ENCODE peak calls at places on chromosomes 13 and 19, in ten cellular contexts. R, S, D, H, Y, A, P, F, K and L are unnamed samples.

GRCh38 chr13:28559636-28560259 is 64.8 kb upstream of the FLT1 start:
- DNase-seq in D (no peak), H (no peak), S (no peak), K (no peak), R (no peak), Y (no peak), F (no peak), A (no peak), P (no peak), L (no peak)

GRCh38 chr13:87671824-87672603 is 843 bp downstream of the SLITRK5 start:
- DNase-seq in P (no peak), Y (peak; percentile 7), D (no peak), H (no peak), S (peak; percentile 71), F (no peak), R (no peak), K (no peak), A (no peak), L (peak; percentile 54)

GRCh38 chr19:16078759-16079707 is 2.7 kb downstream of the TPM4 start:
- DNase-seq in P (peak; percentile 67), R (no peak), H (peak; percentile 98), D (peak; percentile 94), Y (peak; percentile 77), S (peak; percentile 73), K (peak; percentile 70), F (peak; percentile 87), A (peak; percentile 86), L (peak; percentile 32)

GRCh38 chr19:28020631-28021315 is 1192.2 kb downstream of the UQCRFS1 start:
- DNase-seq in F (no peak), D (no peak), K (no peak), A (no peak), H (no peak), P (no peak), R (no peak), S (no peak), Y (no peak), L (no peak)

GRCh38 chr13:30847697-30848307 is 58.3 kb upstream of the MEDAG start:
- DNase-seq in R (no peak), K (no peak), D (peak; percentile 69), H (peak; percentile 99), F (no peak), P (no peak), S (no peak), Y (no peak), A (peak; percentile 88), L (no peak)

GRCh38 chr19:23203841-23204344 is 46.3 kb downstream of the ZNF724 start:
- DNase-seq in P (no peak), D (no peak), F (no peak), H (no peak), S (no peak), K (no peak), A (no peak), R (peak; percentile 69), Y (no peak), L (no peak)

GRCh38 chr19:35689836-35690235 is 14.5 kb upstream of the ZBTB32 start:
- DNase-seq in R (no peak), Y (no peak), D (no peak), K (no peak), H (no peak), F (no peak), A (no peak), P (no peak), S (no peak), L (no peak)

GRCh38 chr13:104466016-104466415 is 1399.8 kb upstream of the SLC10A2 start:
- DNase-seq in P (no peak), R (no peak), H (no peak), A (no peak), D (no peak), F (no peak), Y (no peak), K (no peak), S (no peak), L (no peak)

GRCh38 chr13:97945792-97946419 is 7.6 kb upstream of the IPO5 start:
- DNase-seq in P (no peak), D (no peak), S (no peak), Y (no peak), K (no peak), A (peak; percentile 2), F (no peak), R (no peak), H (peak; percentile 20), L (no peak)

GRCh38 chr19:23101241-23101640 is 15.6 kb upstream of the ZNF730 start:
- DNase-seq in D (no peak), F (no peak), K (no peak), R (no peak), H (no peak), A (no peak), S (no peak), Y (no peak), P (no peak), L (no peak)

GRCh38 chr19:36058481-36059179 is 3.9 kb downstream of the WDR62 start:
- DNase-seq in D (no peak), A (no peak), P (no peak), H (no peak), R (no peak), K (no peak), S (no peak), F (no peak), Y (no peak), L (no peak)

DNA sequence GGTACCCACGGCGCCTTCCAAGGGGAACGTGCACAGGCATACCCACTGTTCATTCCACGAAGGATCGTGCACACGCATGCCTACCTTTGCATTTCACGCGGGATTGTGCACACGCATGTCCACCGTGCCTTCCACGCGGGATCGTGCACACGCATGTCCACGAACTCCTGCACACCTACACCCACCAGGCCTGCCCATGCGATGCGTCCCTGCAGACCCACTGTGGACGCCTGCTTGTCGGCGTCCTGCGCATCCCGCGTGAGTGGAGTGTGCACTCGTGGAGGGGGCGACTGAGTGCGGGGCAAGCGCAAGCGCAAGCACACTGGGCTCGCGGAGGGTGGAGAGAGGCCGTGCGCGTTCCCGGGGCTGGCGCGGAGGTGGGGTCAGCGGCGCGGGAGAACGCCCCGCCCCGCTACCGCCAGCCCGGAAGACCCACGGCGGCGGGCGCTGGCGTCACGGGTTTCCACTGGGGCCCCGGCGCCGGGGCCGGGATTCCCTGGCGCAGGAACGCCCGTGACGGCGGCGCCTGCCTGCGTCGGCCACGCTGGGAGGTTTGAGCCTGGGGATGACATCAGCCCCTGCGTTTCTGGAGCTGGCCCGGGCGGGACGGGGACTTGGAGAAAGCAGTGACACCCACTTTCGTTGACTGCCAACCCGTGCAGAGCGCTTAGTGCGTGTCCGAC is 18.7 kb downstream of the GADD45B start:
- DNase-seq in H (peak; percentile 79), P (no peak), A (peak; percentile 48), F (peak; percentile 92), R (peak; percentile 89), K (peak; percentile 80), Y (peak; percentile 82), D (peak; percentile 74), S (peak; percentile 88), L (peak; percentile 84)
- TF ChIP-seq POLR2A in H (peak; percentile 69), P (no peak), A (no peak), F (no peak), R (peak; percentile 24), K (no peak), Y (peak; percentile 59), D (peak; percentile 37), S (no peak), L (peak; percentile 65)

GRCh38 chr19:2478756-2479555 is 3.0 kb downstream of the GADD45B start:
- DNase-seq in K (peak; percentile 88), F (peak; percentile 95), H (peak; percentile 76), R (peak; percentile 91), Y (peak; percentile 82), P (no peak), A (peak; percentile 82), D (peak; percentile 79), S (peak; percentile 95), L (peak; percentile 89)
- TF ChIP-seq POLR2A in K (no peak), F (no peak), H (peak; percentile 90), R (peak; percentile 23), Y (peak; percentile 27), P (no peak), A (no peak), D (no peak), S (no peak), L (no peak)

GRCh38 chr19:49337267-49338022 is 2.2 kb downstream of the CD37 start:
- DNase-seq in P (no peak), S (no peak), Y (no peak), K (no peak), R (no peak), F (no peak), A (no peak), H (no peak), D (no peak), L (no peak)

GRCh38 chr19:49340069-49340864 is 5.1 kb downstream of the CD37 start:
- DNase-seq in H (no peak), R (peak; percentile 85), P (no peak), F (peak; percentile 86), Y (peak; percentile 75), S (peak; percentile 95), K (peak; percentile 84), D (peak; percentile 70), A (peak; percentile 82), L (peak; percentile 57)

GRCh38 chr19:49338023-49338677 is 2.9 kb downstream of the CD37 start:
- DNase-seq in D (no peak), F (peak; percentile 79), S (peak; percentile 78), K (no peak), Y (no peak), H (no peak), A (no peak), P (no peak), R (no peak), L (no peak)

GRCh38 chr19:49339364-49340068 is 4.3 kb downstream of the CD37 start:
- DNase-seq in D (peak; percentile 88), Y (peak; percentile 84), H (peak; percentile 50), P (no peak), R (peak; percentile 90), S (peak; percentile 86), K (peak; percentile 87), A (no peak), F (peak; percentile 92), L (peak; percentile 85)

DNA sequence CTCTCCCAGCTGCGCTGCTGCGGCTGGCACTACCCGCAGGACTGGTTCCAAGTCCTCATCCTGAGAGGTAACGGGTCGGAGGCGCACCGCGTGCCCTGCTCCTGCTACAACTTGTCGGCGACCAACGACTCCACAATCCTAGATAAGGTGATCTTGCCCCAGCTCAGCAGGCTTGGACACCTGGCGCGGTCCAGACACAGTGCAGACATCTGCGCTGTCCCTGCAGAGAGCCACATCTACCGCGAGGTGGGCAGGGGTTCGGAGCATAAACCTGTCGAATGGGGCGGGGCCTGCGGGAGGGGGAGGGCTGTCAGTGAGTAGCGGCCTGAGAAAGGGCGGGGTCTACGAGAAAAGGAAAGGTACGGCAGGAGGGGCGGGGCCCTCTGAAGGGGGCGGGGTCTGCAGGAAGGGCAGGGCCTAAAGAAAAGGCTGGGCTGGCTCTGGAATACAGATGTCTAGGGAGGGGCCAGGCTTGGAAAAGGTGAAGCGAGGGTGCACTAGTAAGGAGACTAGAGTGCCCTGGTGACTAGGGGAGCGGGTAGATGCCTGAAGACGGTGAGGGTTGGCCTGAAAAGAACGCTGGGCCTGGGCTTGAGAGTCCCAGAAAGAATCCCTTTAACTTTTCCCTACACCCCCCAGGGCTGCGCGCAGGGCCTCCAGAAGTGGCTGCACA is 3.6 kb downstream of the CD37 start:
- DNase-seq in S (peak; percentile 84), D (peak; percentile 85), K (peak; percentile 96), F (peak; percentile 92), Y (peak; percentile 90), R (peak; percentile 73), H (no peak), P (no peak), A (no peak), L (peak; percentile 86)
- TF ChIP-seq POLR2A in S (no peak), D (no peak), K (no peak), F (no peak), Y (no peak), R (no peak), H (no peak), P (no peak), A (no peak), L (no peak)

GRCh38 chr19:53365899-53366493 is 491 bp downstream of the ZNF525 start:
- DNase-seq in H (no peak), P (no peak), Y (peak; percentile 51), S (peak; percentile 81), K (no peak), F (no peak), A (peak; percentile 54), R (no peak), D (no peak), L (peak; percentile 19)

GRCh38 chr19:53365134-53365898 is at the start of gene ZNF525:
- DNase-seq in H (peak; percentile 59), F (peak; percentile 93), K (peak; percentile 97), A (peak; percentile 91), Y (peak; percentile 95), D (peak; percentile 92), S (peak; percentile 99), P (peak; percentile 75), R (peak; percentile 95), L (peak; percentile 95)
- TF ChIP-seq POLR2A in H (peak; percentile 49), F (peak; percentile 38), K (peak; percentile 47), A (peak; percentile 22), Y (peak; percentile 66), D (no peak), S (no peak), P (no peak), R (peak; percentile 33), L (no peak)